ENCODE peak calls at places on chromosomes 4 and X, in ten cellular contexts. One of them, this sample, is unnamed.
A peak's percentile ranks its signal among the peaks of the same experiment; 100 is the strongest.

GRCh38 chrX:1481636-1482529 is 29.2 kb upstream of the ASMTL start:
- DNase-seq in NCI-H1092: no peak
- DNase-seq in GM12891: no peak
- DNase-seq in ecto neural progenitor cell: peak; percentile 66
- DNase-seq in Kasumi-1: no peak
- DNase-seq in ascending aorta: peak; percentile 53
- DNase-seq in GM19239: no peak
- DNase-seq in GM12864: peak; percentile 93
- DNase-seq in ACHN: peak; percentile 42
- DNase-seq in caudate nucleus: no peak
- DNase-seq in this sample: no peak

GRCh38 chr4:128553665-128554515 is 255.6 kb upstream of the JADE1 start:
- DNase-seq in NCI-H1092: peak; percentile 33
- DNase-seq in GM12891: no peak
- DNase-seq in ecto neural progenitor cell: no peak
- DNase-seq in Kasumi-1: no peak
- DNase-seq in ascending aorta: no peak
- DNase-seq in GM19239: no peak
- DNase-seq in GM12864: no peak
- DNase-seq in ACHN: peak; percentile 18
- DNase-seq in caudate nucleus: no peak
- DNase-seq in this sample: no peak

GRCh38 chr4:83207497-83208105 is 77.0 kb downstream of the COQ2 start:
- DNase-seq in NCI-H1092: no peak
- DNase-seq in GM12891: no peak
- DNase-seq in ecto neural progenitor cell: no peak
- DNase-seq in Kasumi-1: no peak
- DNase-seq in ascending aorta: no peak
- DNase-seq in GM19239: no peak
- DNase-seq in GM12864: no peak
- DNase-seq in ACHN: peak; percentile 76
- DNase-seq in caudate nucleus: no peak
- DNase-seq in this sample: no peak

GRCh38 chr4:125828316-125828715 is 513.6 kb downstream of the FAT4 start:
- DNase-seq in NCI-H1092: no peak
- DNase-seq in GM12891: no peak
- DNase-seq in ecto neural progenitor cell: no peak
- DNase-seq in Kasumi-1: no peak
- DNase-seq in ascending aorta: no peak
- DNase-seq in GM19239: no peak
- DNase-seq in GM12864: no peak
- DNase-seq in ACHN: no peak
- DNase-seq in caudate nucleus: no peak
- DNase-seq in this sample: no peak

GRCh38 chr4:173357939-173358338 is 12.8 kb upstream of the SAP30 start:
- DNase-seq in NCI-H1092: no peak
- DNase-seq in GM12891: no peak
- DNase-seq in ecto neural progenitor cell: no peak
- DNase-seq in Kasumi-1: no peak
- DNase-seq in ascending aorta: no peak
- DNase-seq in GM19239: no peak
- DNase-seq in GM12864: no peak
- DNase-seq in ACHN: no peak
- DNase-seq in caudate nucleus: no peak
- DNase-seq in this sample: no peak

GRCh38 chrX:109735241-109735744 is 2.2 kb upstream of the ACSL4 start:
- DNase-seq in NCI-H1092: no peak
- DNase-seq in GM12891: no peak
- DNase-seq in ecto neural progenitor cell: no peak
- DNase-seq in Kasumi-1: no peak
- DNase-seq in ascending aorta: no peak
- DNase-seq in GM19239: no peak
- DNase-seq in GM12864: no peak
- DNase-seq in ACHN: no peak
- DNase-seq in caudate nucleus: no peak
- DNase-seq in this sample: no peak

GRCh38 chr4:39320381-39321115 is 45.6 kb downstream of the RFC1 start:
- DNase-seq in NCI-H1092: no peak
- DNase-seq in GM12891: no peak
- DNase-seq in ecto neural progenitor cell: no peak
- DNase-seq in Kasumi-1: no peak
- DNase-seq in ascending aorta: no peak
- DNase-seq in GM19239: no peak
- DNase-seq in GM12864: no peak
- DNase-seq in ACHN: no peak
- DNase-seq in caudate nucleus: no peak
- DNase-seq in this sample: no peak

GRCh38 chr4:183335369-183335940 is 13.2 kb upstream of the CLDN24 start:
- DNase-seq in NCI-H1092: no peak
- DNase-seq in GM12891: no peak
- DNase-seq in ecto neural progenitor cell: peak; percentile 14
- DNase-seq in Kasumi-1: peak; percentile 14
- DNase-seq in ascending aorta: no peak
- DNase-seq in GM19239: no peak
- DNase-seq in GM12864: no peak
- DNase-seq in ACHN: peak; percentile 59
- DNase-seq in caudate nucleus: no peak
- DNase-seq in this sample: no peak

GRCh38 chr4:89184407-89184806 is 73.1 kb downstream of the TIGD2 start:
- DNase-seq in NCI-H1092: no peak
- DNase-seq in GM12891: no peak
- DNase-seq in ecto neural progenitor cell: no peak
- DNase-seq in Kasumi-1: no peak
- DNase-seq in ascending aorta: no peak
- DNase-seq in GM19239: no peak
- DNase-seq in GM12864: no peak
- DNase-seq in ACHN: no peak
- DNase-seq in caudate nucleus: no peak
- DNase-seq in this sample: no peak

GRCh38 chrX:23332101-23332887 is 2.4 kb upstream of the PTCHD1 start:
- DNase-seq in NCI-H1092: peak; percentile 6
- DNase-seq in GM12891: no peak
- DNase-seq in ecto neural progenitor cell: peak; percentile 55
- DNase-seq in Kasumi-1: no peak
- DNase-seq in ascending aorta: no peak
- DNase-seq in GM19239: no peak
- DNase-seq in GM12864: no peak
- DNase-seq in ACHN: no peak
- DNase-seq in caudate nucleus: no peak
- DNase-seq in this sample: no peak

GRCh38 chr4:114217150-114217817 is 237.8 kb upstream of the ARSJ start:
- DNase-seq in NCI-H1092: peak; percentile 25
- DNase-seq in GM12891: no peak
- DNase-seq in ecto neural progenitor cell: no peak
- DNase-seq in Kasumi-1: no peak
- DNase-seq in ascending aorta: no peak
- DNase-seq in GM19239: no peak
- DNase-seq in GM12864: no peak
- DNase-seq in ACHN: no peak
- DNase-seq in caudate nucleus: no peak
- DNase-seq in this sample: no peak

GRCh38 chrX:3516051-3516541 is 169.6 kb upstream of the MXRA5 start:
- DNase-seq in NCI-H1092: no peak
- DNase-seq in GM12891: no peak
- DNase-seq in ecto neural progenitor cell: no peak
- DNase-seq in Kasumi-1: no peak
- DNase-seq in ascending aorta: no peak
- DNase-seq in GM19239: no peak
- DNase-seq in GM12864: no peak
- DNase-seq in ACHN: no peak
- DNase-seq in caudate nucleus: no peak
- DNase-seq in this sample: no peak

GRCh38 chrX:102832661-102833060 is 104.4 kb upstream of the RAB40AL start:
- DNase-seq in NCI-H1092: no peak
- DNase-seq in GM12891: no peak
- DNase-seq in ecto neural progenitor cell: no peak
- DNase-seq in Kasumi-1: no peak
- DNase-seq in ascending aorta: no peak
- DNase-seq in GM19239: no peak
- DNase-seq in GM12864: no peak
- DNase-seq in ACHN: peak; percentile 40
- DNase-seq in caudate nucleus: no peak
- DNase-seq in this sample: no peak

GRCh38 chr4:114384629-114385028 is 214.0 kb upstream of the UGT8 start:
- DNase-seq in NCI-H1092: peak; percentile 22
- DNase-seq in GM12891: no peak
- DNase-seq in ecto neural progenitor cell: no peak
- DNase-seq in Kasumi-1: peak; percentile 61
- DNase-seq in ascending aorta: no peak
- DNase-seq in GM19239: no peak
- DNase-seq in GM12864: no peak
- DNase-seq in ACHN: peak; percentile 61
- DNase-seq in caudate nucleus: no peak
- DNase-seq in this sample: no peak

GRCh38 chr4:19025031-19025430 is 1003.5 kb upstream of the LCORL start:
- DNase-seq in NCI-H1092: no peak
- DNase-seq in GM12891: no peak
- DNase-seq in ecto neural progenitor cell: no peak
- DNase-seq in Kasumi-1: no peak
- DNase-seq in ascending aorta: no peak
- DNase-seq in GM19239: no peak
- DNase-seq in GM12864: no peak
- DNase-seq in ACHN: no peak
- DNase-seq in caudate nucleus: no peak
- DNase-seq in this sample: no peak

GRCh38 chr4:54687887-54688841 is 30.4 kb downstream of the KIT start:
- DNase-seq in NCI-H1092: no peak
- DNase-seq in GM12891: no peak
- DNase-seq in ecto neural progenitor cell: no peak
- DNase-seq in Kasumi-1: peak; percentile 100
- DNase-seq in ascending aorta: no peak
- DNase-seq in GM19239: no peak
- DNase-seq in GM12864: no peak
- DNase-seq in ACHN: no peak
- DNase-seq in caudate nucleus: no peak
- DNase-seq in this sample: no peak

GRCh38 chr4:141797966-141798365 is 161.6 kb downstream of the IL15 start:
- DNase-seq in NCI-H1092: no peak
- DNase-seq in GM12891: no peak
- DNase-seq in ecto neural progenitor cell: no peak
- DNase-seq in Kasumi-1: no peak
- DNase-seq in ascending aorta: no peak
- DNase-seq in GM19239: no peak
- DNase-seq in GM12864: no peak
- DNase-seq in ACHN: no peak
- DNase-seq in caudate nucleus: no peak
- DNase-seq in this sample: no peak

GRCh38 chr4:185535818-185536729 is 767 bp upstream of the PDLIM3 start:
- DNase-seq in NCI-H1092: no peak
- DNase-seq in GM12891: no peak
- DNase-seq in ecto neural progenitor cell: no peak
- DNase-seq in Kasumi-1: no peak
- DNase-seq in ascending aorta: no peak
- DNase-seq in GM19239: no peak
- DNase-seq in GM12864: no peak
- DNase-seq in ACHN: no peak
- DNase-seq in caudate nucleus: no peak
- DNase-seq in this sample: no peak

GRCh38 chrX:93673869-93674271 is at the start of gene FAM133A:
- DNase-seq in NCI-H1092: no peak
- DNase-seq in GM12891: no peak
- DNase-seq in ecto neural progenitor cell: peak; percentile 43
- DNase-seq in Kasumi-1: no peak
- DNase-seq in ascending aorta: no peak
- DNase-seq in GM19239: no peak
- DNase-seq in GM12864: no peak
- DNase-seq in ACHN: peak; percentile 22
- DNase-seq in caudate nucleus: no peak
- DNase-seq in this sample: no peak

GRCh38 chrX:31506360-31506759 is 434.5 kb upstream of the FTHL17 start:
- DNase-seq in NCI-H1092: no peak
- DNase-seq in GM12891: no peak
- DNase-seq in ecto neural progenitor cell: no peak
- DNase-seq in Kasumi-1: no peak
- DNase-seq in ascending aorta: no peak
- DNase-seq in GM19239: no peak
- DNase-seq in GM12864: no peak
- DNase-seq in ACHN: no peak
- DNase-seq in caudate nucleus: no peak
- DNase-seq in this sample: no peak